ENCODE peak calls at places on chromosomes 6 and 20, in nine cellular contexts. J is BJ, I is esophagus squamous epithelium, P is choroid plexus epithelial cell, Y is GM12865, R is fibroblast of mammary gland, V is BE2C, L is fibroblast of pulmonary artery, S is cardiac muscle cell. Q is an unnamed sample.

GRCh38 chr6:24752917-24753486 is 21.7 kb upstream of the GMNN start:
- DNase-seq in I (no peak), L (peak), S (peak), Y (no peak), P (no peak), J (no peak), R (no peak), V (no peak), Q (no peak)

GRCh38 chr6:39550191-39550590 is 175.0 kb downstream of the KIF6 start:
- DNase-seq in V (no peak), Y (no peak), P (no peak), R (no peak), I (no peak), S (no peak), L (no peak), J (no peak), Q (no peak)

GRCh38 chr20:57062696-57063270 is 203.7 kb downstream of the BMP7 start:
- DNase-seq in V (no peak), P (no peak), I (no peak), Y (no peak), J (no peak), R (no peak), L (no peak), S (no peak), Q (no peak)

GRCh38 chr6:38024908-38025307 is 205.4 kb downstream of the ZFAND3 start:
- DNase-seq in R (no peak), V (no peak), I (no peak), J (no peak), Y (no peak), P (peak), S (no peak), L (peak), Q (no peak)

GRCh38 chr6:33869826-33870423 is 66.1 kb upstream of the MLN start:
- DNase-seq in P (no peak), I (no peak), R (no peak), L (no peak), Y (no peak), J (no peak), V (no peak), S (no peak), Q (no peak)

GRCh38 chr6:43796168-43796567 is 26.2 kb downstream of the VEGFA start:
- DNase-seq in I (no peak), V (no peak), L (no peak), S (no peak), R (no peak), Y (no peak), J (no peak), P (no peak), Q (no peak)

GRCh38 chr6:108750801-108751200 is 97.4 kb upstream of the ARMC2 start:
- DNase-seq in R (no peak), S (no peak), I (no peak), P (no peak), Y (no peak), L (no peak), V (no peak), J (peak), Q (no peak)

GRCh38 chr20:7195704-7196103 is 428.2 kb downstream of the BMP2 start:
- DNase-seq in P (peak), I (no peak), S (peak), V (no peak), L (peak), R (peak), Y (no peak), J (no peak), Q (peak)

GRCh38 chr20:24559114-24559513 is 89.7 kb downstream of the SYNDIG1 start:
- DNase-seq in I (no peak), Y (no peak), J (no peak), S (no peak), R (no peak), P (no peak), V (no peak), L (no peak), Q (no peak)

GRCh38 chr20:45433316-45433715 is 17.4 kb downstream of the PIGT start:
- DNase-seq in Y (no peak), I (no peak), L (peak), V (no peak), S (peak), R (peak), J (no peak), P (peak), Q (peak)

GRCh38 chr6:18101873-18102272 is 20.6 kb downstream of the NHLRC1 start:
- DNase-seq in V (no peak), J (no peak), P (no peak), R (no peak), S (no peak), I (no peak), L (no peak), Y (no peak), Q (no peak)

GRCh38 chr20:34558320-34559202 is at the start of gene MAP1LC3A:
- DNase-seq in I (peak), V (peak), P (peak), L (peak), R (peak), Y (peak), S (peak), J (peak), Q (peak)

GRCh38 chr6:32047539-32047854 is 9.3 kb downstream of the CYP21A2 start:
- DNase-seq in I (no peak), S (no peak), P (no peak), L (no peak), J (no peak), V (no peak), R (no peak), Y (no peak), Q (no peak)

GRCh38 chr6:22025468-22026159 is 271.2 kb downstream of the PRL start:
- DNase-seq in V (peak), Y (peak), S (peak), L (peak), I (no peak), J (peak), R (peak), P (peak), Q (peak)

GRCh38 chr20:14220986-14221385 is 116.4 kb downstream of the FLRT3 start:
- DNase-seq in I (no peak), V (no peak), S (no peak), L (no peak), R (no peak), Y (no peak), P (no peak), J (no peak), Q (no peak)

GRCh38 chr6:44851176-44851575 is 463.7 kb downstream of the CDC5L start:
- DNase-seq in I (no peak), P (peak), Y (no peak), S (peak), J (no peak), V (no peak), L (peak), R (peak), Q (no peak)

GRCh38 chr6:52994789-52995078 is 350 bp downstream of the GSTA4 start:
- DNase-seq in Y (peak), R (no peak), P (no peak), L (peak), I (no peak), S (no peak), V (peak), J (no peak), Q (no peak)

GRCh38 chr20:49310695-49311094 is 32.8 kb upstream of the ZNFX1 start:
- DNase-seq in Y (no peak), I (no peak), R (peak), J (no peak), P (peak), V (no peak), L (peak), S (peak), Q (no peak)

GRCh38 chr6:165674155-165675029 is 11.4 kb upstream of the PDE10A start:
- DNase-seq in S (no peak), L (no peak), P (no peak), V (no peak), J (no peak), I (no peak), Y (no peak), R (no peak), Q (no peak)

GRCh38 chr6:6474170-6474920 is 114.2 kb upstream of the LY86 start:
- DNase-seq in R (no peak), V (peak), L (no peak), I (no peak), P (no peak), J (no peak), Y (no peak), S (no peak), Q (no peak)

GRCh38 chr6:70811788-70812187 is 144.1 kb downstream of the SMAP1 start:
- DNase-seq in P (peak), J (no peak), R (peak), Y (no peak), V (no peak), L (peak), I (no peak), S (peak), Q (no peak)

GRCh38 chr20:19783966-19784401 is 25.9 kb downstream of the RIN2 start:
- DNase-seq in V (peak), R (no peak), Y (no peak), I (no peak), S (peak), J (no peak), L (peak), P (peak), Q (no peak)

GRCh38 chr6:40359808-40360207 is 227.4 kb downstream of the LRFN2 start:
- DNase-seq in L (no peak), P (no peak), Y (no peak), J (no peak), S (no peak), R (no peak), I (no peak), V (no peak), Q (no peak)

GRCh38 chr6:7138111-7138510 is 30.4 kb downstream of the RREB1 start:
- DNase-seq in S (no peak), L (no peak), V (no peak), P (no peak), Y (no peak), J (no peak), R (no peak), I (no peak), Q (no peak)

GRCh38 chr20:63974402-63975200 is 4.8 kb downstream of the SAMD10 start:
- DNase-seq in I (no peak), Y (peak), R (no peak), V (no peak), J (no peak), S (no peak), P (no peak), L (no peak), Q (no peak)

GRCh38 chr20:846894-847278 is 13.4 kb downstream of the FAM110A start:
- DNase-seq in Y (peak), R (no peak), J (no peak), I (no peak), P (no peak), S (no peak), V (no peak), L (no peak), Q (no peak)

GRCh38 chr20:8373579-8373978 is 241.5 kb downstream of the PLCB1 start:
- DNase-seq in R (no peak), I (no peak), P (no peak), Y (no peak), V (no peak), S (no peak), L (no peak), J (no peak), Q (no peak)

DNA sequence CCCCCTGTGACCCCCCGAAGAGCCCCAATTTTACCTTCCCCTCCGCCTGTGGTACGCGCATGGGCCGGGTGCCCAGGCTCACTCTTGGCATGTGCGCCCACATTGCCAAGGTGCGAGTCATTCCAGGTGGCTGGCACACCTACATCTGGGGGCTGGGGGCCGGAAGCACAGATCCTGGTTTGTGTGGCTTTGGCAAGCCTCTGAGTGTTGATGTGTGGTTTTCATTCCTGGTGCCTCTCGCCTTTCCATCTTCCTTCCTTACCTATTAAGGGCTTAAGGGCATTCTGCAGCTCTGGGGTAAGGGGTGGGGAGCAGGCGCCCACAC is 380 bp upstream of the RNF39 start:
- DNase-seq in R (no peak), J (no peak), S (no peak), P (no peak), L (no peak), I (no peak), Y (no peak), V (no peak), Q (no peak)
- TF ChIP-seq CTCF in R (no peak), J (no peak), S (no peak), P (no peak), L (no peak), I (no peak), Y (no peak), V (no peak), Q (no peak)

GRCh38 chr6:122381494-122382083 is 17.9 kb upstream of the HSF2 start:
- DNase-seq in L (peak), I (no peak), P (peak), Y (peak), V (peak), R (peak), S (peak), J (peak), Q (peak)

GRCh38 chr6:122374307-122374706 is 25.1 kb upstream of the HSF2 start:
- DNase-seq in I (no peak), P (no peak), V (no peak), J (no peak), L (no peak), Y (peak), S (no peak), R (no peak), Q (no peak)

GRCh38 chr6:122372647-122373046 is 26.8 kb upstream of the HSF2 start:
- DNase-seq in J (no peak), P (peak), R (peak), V (no peak), Y (no peak), I (no peak), L (peak), S (peak), Q (peak)

DNA sequence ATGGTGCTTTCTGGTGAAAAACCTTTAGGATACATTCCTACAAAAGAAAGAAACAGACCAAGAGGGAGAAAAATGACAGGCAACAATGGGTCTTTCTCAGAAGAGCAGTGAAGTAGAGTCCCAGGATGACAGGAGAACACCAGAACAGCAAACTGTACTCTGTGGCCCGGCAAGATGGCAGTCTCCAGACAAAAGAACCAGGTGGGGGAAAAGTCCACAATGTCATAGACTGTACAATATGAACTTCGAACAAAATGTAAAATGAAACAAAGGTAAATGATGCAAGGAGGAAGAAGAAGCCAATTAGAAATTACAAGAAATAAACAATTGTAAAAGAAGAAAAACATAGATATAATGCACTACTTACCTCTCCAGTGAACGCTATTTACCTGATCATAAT is 23.2 kb upstream of the HSF2 start:
- DNase-seq in I (no peak), Y (no peak), J (no peak), P (no peak), R (no peak), L (no peak), V (no peak), S (no peak), Q (no peak)
- H3K4me3 ChIP-seq in I (no peak), Y (no peak), J (no peak), P (no peak), R (no peak), L (no peak), V (no peak), S (no peak), Q (no peak)

GRCh38 chr6:107114872-107115694 is at the start of gene BEND3:
- DNase-seq in S (peak), P (peak), I (no peak), Y (peak), J (no peak), R (no peak), L (no peak), V (peak), Q (no peak)

GRCh38 chr6:107114213-107114871 is 973 bp downstream of the BEND3 start:
- DNase-seq in Y (peak), S (peak), I (no peak), R (peak), J (peak), V (peak), P (peak), L (peak), Q (peak)

GRCh38 chr6:107116328-107116892 is 1.1 kb upstream of the BEND3 start:
- DNase-seq in R (no peak), Y (peak), I (no peak), P (peak), S (peak), V (peak), L (no peak), J (no peak), Q (no peak)

GRCh38 chr6:107116923-107117417 is 1.7 kb upstream of the BEND3 start:
- DNase-seq in S (no peak), P (no peak), V (no peak), J (no peak), I (no peak), R (no peak), L (no peak), Y (no peak), Q (no peak)

DNA sequence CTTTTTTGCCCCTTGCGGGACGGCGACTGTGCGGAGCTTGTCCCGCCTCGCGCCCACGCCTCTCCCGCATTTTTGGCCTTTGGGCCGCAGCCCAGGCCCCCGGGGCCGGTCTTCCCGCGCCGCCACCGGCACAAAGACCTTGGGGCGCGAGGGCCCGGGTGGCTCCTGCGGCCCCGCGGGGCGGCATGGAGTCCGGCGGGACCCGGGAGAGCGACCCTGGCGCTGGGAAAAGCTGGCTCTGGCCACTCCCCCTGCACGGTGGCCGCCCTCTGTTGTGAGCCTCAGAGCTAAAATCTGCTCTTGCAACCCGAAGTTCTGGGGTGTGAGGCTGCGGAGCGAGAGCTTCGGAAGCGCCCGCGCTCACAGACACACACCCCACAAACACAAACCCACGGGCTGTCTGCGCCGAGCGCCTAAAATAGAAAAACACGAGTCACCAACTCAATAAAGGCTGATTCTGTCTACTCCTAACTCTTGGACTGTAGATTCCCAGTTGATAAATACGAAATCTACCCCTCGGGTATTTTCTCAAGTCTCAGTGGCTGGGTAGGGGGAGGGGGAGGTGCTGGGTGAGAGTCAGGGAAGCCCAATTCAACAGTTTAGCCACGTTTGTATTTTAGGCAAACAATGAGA is 496 bp upstream of the BEND3 start:
- DNase-seq in P (peak), V (peak), L (no peak), R (no peak), I (no peak), J (no peak), S (peak), Y (peak), Q (no peak)
- TF ChIP-seq CTCF in P (no peak), V (no peak), L (no peak), R (no peak), I (no peak), J (no peak), S (no peak), Y (no peak), Q (no peak)

GRCh38 chr6:142303191-142303564 is 1.4 kb downstream of the ADGRG6 start:
- DNase-seq in S (no peak), V (no peak), R (no peak), P (no peak), Y (no peak), L (no peak), I (no peak), J (no peak), Q (no peak)
- H3K4me3 ChIP-seq in S (no peak), V (no peak), R (no peak), P (no peak), Y (no peak), L (peak), I (peak), J (no peak), Q (no peak)

GRCh38 chr20:48295445-48295903 is 510.2 kb upstream of the SULF2 start:
- DNase-seq in P (peak), V (no peak), J (peak), L (peak), S (peak), R (peak), Y (no peak), I (no peak), Q (peak)
- TF ChIP-seq CTCF in P (peak), V (peak), J (peak), L (peak), S (peak), R (peak), Y (no peak), I (peak), Q (peak)

GRCh38 chr6:30945281-30945680 is 4.5 kb downstream of the MUCL3 start:
- DNase-seq in Y (no peak), J (no peak), L (no peak), V (no peak), I (no peak), R (no peak), P (no peak), S (no peak), Q (no peak)

GRCh38 chr6:30939473-30939872 is 1.3 kb upstream of the MUCL3 start:
- DNase-seq in L (no peak), I (no peak), V (no peak), S (no peak), J (no peak), R (peak), Y (no peak), P (no peak), Q (no peak)

GRCh38 chr6:30940361-30941001 is at the start of gene MUCL3:
- DNase-seq in Y (no peak), S (no peak), V (no peak), R (no peak), J (no peak), L (no peak), I (no peak), P (no peak), Q (no peak)

GRCh38 chr6:30944051-30944450 is 3.3 kb downstream of the MUCL3 start:
- DNase-seq in L (no peak), R (no peak), V (no peak), I (no peak), S (no peak), J (no peak), Y (no peak), P (no peak), Q (no peak)

DNA sequence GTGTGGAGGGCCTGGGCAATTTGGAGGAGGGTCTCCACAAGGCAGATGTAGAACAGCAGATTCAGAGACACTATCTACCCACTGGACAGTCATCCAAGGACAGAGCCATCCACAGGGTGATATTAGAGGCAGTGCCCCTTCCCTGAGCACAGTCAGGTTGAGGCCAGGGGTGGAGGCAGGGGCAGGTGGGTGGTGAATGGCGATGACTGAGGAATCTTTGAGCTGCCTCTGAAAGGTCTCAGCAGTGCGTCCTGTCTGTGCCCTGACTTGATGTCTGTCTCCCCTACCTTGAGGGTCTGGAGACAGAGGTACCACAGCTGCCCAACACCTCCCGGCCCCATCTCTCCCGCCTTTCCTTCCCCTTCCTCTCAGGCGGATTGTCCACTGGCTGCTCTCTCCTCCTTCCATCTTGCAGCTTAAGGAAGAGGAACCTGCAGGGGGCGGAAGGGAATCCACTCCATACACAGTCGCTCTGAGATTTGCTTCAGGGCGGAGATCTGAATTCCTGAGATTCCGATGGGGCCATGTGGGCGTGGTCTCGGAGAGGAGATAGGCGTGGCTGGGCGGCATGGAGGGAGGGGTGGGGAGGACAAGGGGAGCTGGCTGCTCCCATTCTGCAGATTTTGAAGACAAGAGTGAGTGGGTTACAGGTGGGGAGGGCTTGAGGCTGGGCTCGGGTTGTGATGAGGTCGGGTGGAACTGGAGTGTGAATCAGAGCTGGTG is 1.7 kb downstream of the MUCL3 start:
- DNase-seq in S (peak), R (peak), Y (no peak), L (peak), V (no peak), P (peak), J (peak), I (no peak), Q (peak)
- H3K4me3 ChIP-seq in S (no peak), R (no peak), Y (no peak), L (no peak), V (no peak), P (no peak), J (no peak), I (no peak), Q (no peak)